ENCODE peak calls at places on chromosomes 5 and 9, in seven cellular contexts. F is kidney, P is epithelial cell of proximal tubule, M is GM12865, U is Calu3, O is mucosa of descending colon, G is breast epithelium. K is an unnamed sample.

GRCh38 chr5:143742951-143743350 is 69.0 kb upstream of the HMHB1 start:
- DNase-seq in F (no peak), P (no peak), M (no peak), U (no peak), O (no peak), G (no peak), K (no peak)

GRCh38 chr5:132392411-132392810 is 22.9 kb downstream of the SLC22A5 start:
- DNase-seq in F (no peak), P (no peak), M (no peak), U (no peak), O (no peak), G (no peak), K (no peak)

GRCh38 chr9:127078988-127079387 is 43.4 kb downstream of the ANGPTL2 start:
- DNase-seq in F (no peak), P (no peak), M (no peak), U (no peak), O (no peak), G (no peak), K (no peak)

GRCh38 chr5:68433921-68434879 is 218.6 kb downstream of the PIK3R1 start:
- DNase-seq in F (peak), P (peak), M (peak), U (peak), O (peak), G (peak), K (peak)

GRCh38 chr5:56511442-56511841 is 278.3 kb upstream of the ANKRD55 start:
- DNase-seq in F (no peak), P (no peak), M (no peak), U (no peak), O (no peak), G (no peak), K (no peak)

GRCh38 chr5:5711112-5711511 is 288.6 kb downstream of the ICE1 start:
- DNase-seq in F (no peak), P (no peak), M (no peak), U (no peak), O (no peak), G (no peak), K (no peak)

GRCh38 chr9:35056571-35057270 is 15.7 kb downstream of the VCP start:
- DNase-seq in F (no peak), P (no peak), M (no peak), U (no peak), O (no peak), G (no peak), K (no peak)

GRCh38 chr9:137376386-137376785 is 46.6 kb downstream of the EXD3 start:
- DNase-seq in F (peak), P (no peak), M (no peak), U (no peak), O (peak), G (no peak), K (no peak)

GRCh38 chr5:10775646-10776045 is 14.6 kb upstream of the DAP start:
- DNase-seq in F (no peak), P (no peak), M (no peak), U (no peak), O (no peak), G (no peak), K (no peak)

GRCh38 chr5:134533115-134533815 is 7.8 kb downstream of the JADE2 start:
- DNase-seq in F (peak), P (no peak), M (no peak), U (no peak), O (no peak), G (no peak), K (no peak)

DNA sequence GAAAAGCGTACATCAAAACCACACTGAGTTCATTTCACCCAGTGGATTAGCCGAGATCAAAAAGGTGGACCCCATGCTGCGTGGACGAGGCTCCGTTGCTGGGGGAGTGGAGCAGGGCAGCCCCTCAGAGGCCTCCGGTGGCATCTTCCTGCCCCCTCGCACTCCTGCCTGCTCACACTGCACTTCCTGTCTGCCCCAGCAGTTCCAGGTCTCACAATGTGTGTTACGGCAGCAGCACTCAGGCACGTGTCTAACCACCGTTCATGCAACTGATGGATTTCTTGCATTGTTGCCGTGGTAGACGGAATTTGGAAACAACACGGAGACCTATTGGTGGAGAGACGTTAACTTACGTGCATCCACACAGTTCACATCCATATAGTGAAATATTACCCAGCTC is 196.6 kb upstream of the OTULINL start:
- DNase-seq in F (no peak), P (no peak), M (no peak), U (no peak), O (no peak), G (no peak), K (no peak)
- TF ChIP-seq CTCF in F (no peak), P (no peak), M (no peak), U (no peak), O (no peak), G (no peak), K (no peak)

GRCh38 chr5:141560725-141561483 is 57.9 kb downstream of the DIAPH1 start:
- DNase-seq in F (peak), P (peak), M (no peak), U (peak), O (peak), G (peak), K (peak)
- TF ChIP-seq CTCF in F (peak), P (peak), M (no peak), U (peak), O (peak), G (peak), K (peak)

DNA sequence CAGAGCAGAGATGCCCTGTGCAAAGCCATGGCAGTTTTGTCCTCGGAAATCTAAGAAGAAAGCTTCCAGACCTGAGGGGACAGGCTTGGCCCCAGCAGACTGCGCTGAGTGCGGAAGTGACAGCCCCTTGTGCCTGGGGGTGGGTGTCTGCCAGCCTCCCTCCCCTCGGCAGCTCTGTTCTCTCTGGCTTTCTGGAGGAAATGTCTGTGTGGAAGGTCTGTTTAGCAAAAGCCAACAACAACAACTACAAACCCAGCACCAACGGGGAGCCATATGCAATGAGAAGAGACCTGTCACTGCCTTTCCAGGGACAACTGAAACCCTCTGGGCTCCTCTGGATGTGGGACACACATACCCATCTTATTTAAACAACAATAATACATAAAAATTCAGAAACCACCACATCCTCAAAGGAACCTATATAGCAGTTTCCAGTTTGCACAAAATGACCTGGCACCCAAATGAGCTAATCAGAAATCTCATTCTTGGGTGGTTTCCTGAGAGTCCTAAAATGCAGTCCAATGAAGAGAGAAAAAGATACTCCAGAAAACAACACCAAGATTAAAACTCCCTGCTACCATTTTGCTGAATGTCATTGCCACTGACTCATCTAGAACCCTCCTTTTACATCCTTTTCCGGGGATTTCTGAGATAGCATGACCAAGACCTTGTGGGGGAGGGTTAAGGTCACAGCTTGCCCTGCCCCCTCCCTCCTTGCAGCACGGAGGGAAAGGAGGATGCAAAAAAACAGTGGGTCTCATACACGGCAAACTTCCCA is 97.7 kb downstream of the AK8 start:
- DNase-seq in F (no peak), P (no peak), M (peak), U (no peak), O (no peak), G (no peak), K (no peak)
- TF ChIP-seq CTCF in F (no peak), P (no peak), M (no peak), U (no peak), O (no peak), G (no peak), K (no peak)

GRCh38 chr5:181243521-181244307 is at the start of gene RACK1:
- DNase-seq in F (peak), P (peak), M (peak), U (peak), O (peak), G (peak), K (peak)

GRCh38 chr5:181245427-181246275 is 1.9 kb upstream of the RACK1 start:
- DNase-seq in F (peak), P (no peak), M (no peak), U (peak), O (no peak), G (no peak), K (no peak)

GRCh38 chr5:181243020-181243520 is 636 bp downstream of the RACK1 start:
- DNase-seq in F (peak), P (no peak), M (no peak), U (no peak), O (no peak), G (no peak), K (no peak)

GRCh38 chr5:181248277-181248676 is 4.6 kb upstream of the RACK1 start:
- DNase-seq in F (no peak), P (no peak), M (peak), U (no peak), O (no peak), G (no peak), K (no peak)

DNA sequence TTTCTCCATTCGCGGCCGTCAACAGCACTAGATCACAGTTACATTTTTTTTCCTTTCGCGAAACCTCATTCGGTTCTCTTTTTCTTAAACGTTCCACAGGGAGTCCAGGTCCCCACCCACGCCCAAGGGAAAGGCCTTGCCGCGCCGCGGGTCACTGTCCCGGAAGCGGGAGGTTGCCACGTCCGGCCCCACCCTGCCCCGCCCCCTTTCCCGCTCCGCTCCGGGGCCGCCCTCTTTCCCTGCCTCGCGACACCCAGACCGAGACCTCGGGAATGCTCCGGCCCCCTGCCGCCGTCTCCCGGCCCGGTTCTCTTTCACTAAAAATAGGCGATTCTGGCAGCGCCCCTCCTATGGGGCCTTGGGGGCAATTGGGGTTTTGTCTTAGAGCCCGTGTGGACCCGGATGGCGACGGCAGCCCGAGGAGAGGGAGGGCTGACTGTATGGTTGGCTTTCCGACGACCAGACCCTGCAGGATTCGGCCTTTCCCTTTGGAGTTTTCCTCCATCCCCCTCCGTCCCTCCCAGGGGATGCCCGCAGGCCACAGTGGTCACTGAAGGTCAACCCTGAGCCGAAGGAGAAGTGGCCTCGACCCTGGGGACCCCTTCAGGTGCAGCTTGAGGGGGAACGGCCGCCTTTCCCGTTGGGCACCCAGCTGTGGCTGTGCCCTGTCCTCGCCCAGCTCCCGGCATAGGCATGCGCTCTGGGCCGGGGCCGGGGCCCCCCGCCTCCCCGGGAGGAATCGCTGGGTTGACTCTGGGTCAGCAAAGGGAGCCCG is 2.8 kb upstream of the RACK1 start:
- DNase-seq in F (peak), P (no peak), M (peak), U (peak), O (peak), G (peak), K (peak)
- TF ChIP-seq CTCF in F (no peak), P (no peak), M (no peak), U (no peak), O (no peak), G (no peak), K (no peak)